ENCODE peak calls at places on chromosomes 13 and 19, in seven cellular contexts. Q is glutamatergic neuron, H is ACHN, U is DMS153, D is T1000, M is fibroblast of lung, B is IMR-90. G is an unnamed sample.
A peak's percentile ranks its signal among the peaks of the same experiment; 100 is the strongest.

GRCh38 chr13:114121496-114122466 is 10.6 kb downstream of the RASA3 start:
- DNase-seq in Q (peak; percentile 77), H (no peak), U (no peak), D (no peak), M (no peak), B (no peak), G (no peak)

GRCh38 chr19:50003810-50004419 is 21.3 kb downstream of the VRK3 start:
- DNase-seq in Q (no peak), H (peak; percentile 94), U (no peak), D (peak; percentile 70), M (peak; percentile 97), B (peak; percentile 97), G (no peak)

GRCh38 chr19:48636859-48637448 is at the start of gene DBP:
- DNase-seq in Q (peak; percentile 55), H (no peak), U (no peak), D (no peak), M (no peak), B (no peak), G (no peak)

GRCh38 chr13:97852181-97852874 is 101.1 kb upstream of the IPO5 start:
- DNase-seq in Q (no peak), H (peak; percentile 9), U (no peak), D (no peak), M (no peak), B (no peak), G (no peak)

GRCh38 chr13:78265098-78265497 is 338.3 kb downstream of the POU4F1 start:
- DNase-seq in Q (no peak), H (no peak), U (no peak), D (no peak), M (no peak), B (no peak), G (no peak)

GRCh38 chr19:45439569-45440258 is 16.0 kb upstream of the ERCC1 start:
- DNase-seq in Q (peak; percentile 87), H (peak; percentile 69), U (no peak), D (peak; percentile 78), M (peak; percentile 74), B (peak; percentile 72), G (peak; percentile 94)

GRCh38 chr13:102441085-102441484 is 39.2 kb upstream of the FGF14 start:
- DNase-seq in Q (no peak), H (no peak), U (no peak), D (no peak), M (no peak), B (no peak), G (no peak)

GRCh38 chr19:14480695-14481069 is 5.5 kb upstream of the PTGER1 start:
- DNase-seq in Q (no peak), H (peak; percentile 32), U (no peak), D (no peak), M (peak; percentile 71), B (peak; percentile 85), G (no peak)

GRCh38 chr13:37058801-37059135 is 720 bp downstream of the SUPT20H start:
- DNase-seq in Q (peak; percentile 32), H (peak; percentile 36), U (peak; percentile 19), D (no peak), M (peak; percentile 38), B (no peak), G (no peak)

GRCh38 chr19:1206733-1207301 is 1.2 kb downstream of the STK11 start:
- DNase-seq in Q (no peak), H (no peak), U (no peak), D (no peak), M (no peak), B (no peak), G (no peak)

GRCh38 chr13:35478384-35479222 is 2.1 kb upstream of the MAB21L1 start:
- DNase-seq in Q (peak; percentile 74), H (no peak), U (no peak), D (no peak), M (no peak), B (no peak), G (peak; percentile 23)

GRCh38 chr19:53991224-53992113 is at the start of gene CACNG6:
- DNase-seq in Q (peak; percentile 54), H (no peak), U (no peak), D (no peak), M (peak; percentile 24), B (no peak), G (no peak)

GRCh38 chr19:1000095-1000494 is at the start of gene GRIN3B:
- DNase-seq in Q (peak; percentile 82), H (peak; percentile 60), U (no peak), D (peak; percentile 56), M (no peak), B (peak; percentile 40), G (peak; percentile 49)

GRCh38 chr19:511101-511841 is 4.0 kb downstream of the TPGS1 start:
- DNase-seq in Q (peak; percentile 54), H (no peak), U (peak; percentile 89), D (no peak), M (peak; percentile 79), B (peak; percentile 36), G (no peak)

GRCh38 chr13:64041296-64041695 is 2625.6 kb upstream of the PCDH20 start:
- DNase-seq in Q (no peak), H (no peak), U (no peak), D (no peak), M (no peak), B (no peak), G (no peak)

GRCh38 chr13:40589285-40590109 is 76.9 kb downstream of the FOXO1 start:
- DNase-seq in Q (no peak), H (no peak), U (no peak), D (no peak), M (peak; percentile 77), B (no peak), G (no peak)

GRCh38 chr19:5479958-5480357 is 24.7 kb downstream of the ZNRF4 start:
- DNase-seq in Q (no peak), H (no peak), U (no peak), D (no peak), M (no peak), B (no peak), G (no peak)

G was measured in ovary.